ENCODE peak calls at places on chromosomes 2 and 18, in five cellular contexts. N, M, Y, H and E are unnamed samples.

GRCh38 chr2:204828191-204828590 is 282.9 kb downstream of the PARD3B start:
- DNase-seq in H (no peak), N (no peak), M (no peak), Y (no peak), E (no peak)

GRCh38 chr2:227576110-227576509 is 22.6 kb upstream of the SCYGR2 start:
- DNase-seq in M (no peak), Y (no peak), H (no peak), N (no peak), E (peak)

GRCh38 chr2:9234680-9235387 is 28.2 kb downstream of the ASAP2 start:
- DNase-seq in M (peak), N (no peak), Y (peak), H (peak), E (peak)

GRCh38 chr2:140580799-140581198 is 1550.0 kb downstream of the LRP1B start:
- DNase-seq in Y (no peak), N (no peak), H (peak), M (no peak), E (peak)

GRCh38 chr2:43424262-43425207 is 171.3 kb downstream of the THADA start:
- DNase-seq in H (peak), Y (peak), N (no peak), M (no peak), E (no peak)

GRCh38 chr2:234814366-234814765 is 137.5 kb upstream of the SH3BP4 start:
- DNase-seq in M (no peak), N (no peak), Y (no peak), H (no peak), E (no peak)

GRCh38 chr18:23373564-23373963 is 79.5 kb upstream of the RIOK3 start:
- DNase-seq in M (no peak), H (no peak), Y (no peak), N (no peak), E (no peak)

GRCh38 chr18:79151191-79151590 is 82.0 kb downstream of the ATP9B start:
- DNase-seq in M (no peak), N (no peak), H (no peak), Y (no peak), E (no peak)

GRCh38 chr2:55047677-55048299 is 2.5 kb downstream of the RTN4 start:
- DNase-seq in Y (peak), M (peak), H (peak), N (no peak), E (peak)

GRCh38 chr2:55010149-55010591 is 40.1 kb downstream of the RTN4 start:
- DNase-seq in H (peak), Y (no peak), N (peak), M (no peak), E (peak)

GRCh38 chr2:45170976-45171514 is 161.8 kb upstream of the SIX2 start:
- DNase-seq in Y (no peak), M (no peak), N (no peak), H (peak), E (peak)

GRCh38 chr2:27407798-27408491 is 1.4 kb downstream of the PPM1G start:
- DNase-seq in Y (peak), M (peak), H (peak), N (no peak), E (peak)

GRCh38 chr2:25479761-25480160 is 138.0 kb upstream of the DNMT3A start:
- DNase-seq in H (no peak), M (no peak), N (no peak), Y (no peak), E (no peak)

GRCh38 chr2:57802243-57802642 is 244.4 kb upstream of the VRK2 start:
- DNase-seq in M (no peak), Y (no peak), H (no peak), N (no peak), E (no peak)

GRCh38 chr18:46426311-46427047 is 230.5 kb downstream of the LOXHD1 start:
- DNase-seq in M (no peak), H (no peak), Y (no peak), N (no peak), E (no peak)

GRCh38 chr2:172329404-172330059 is 97.9 kb upstream of the ITGA6 start:
- DNase-seq in N (no peak), Y (no peak), H (no peak), M (no peak), E (no peak)

GRCh38 chr18:44626807-44627206 is 53.9 kb upstream of the SETBP1 start:
- DNase-seq in Y (no peak), N (no peak), M (peak), H (no peak), E (peak)

GRCh38 chr2:98123286-98123685 is 36.3 kb downstream of the VWA3B start:
- DNase-seq in Y (peak), H (peak), N (no peak), M (no peak), E (no peak)

GRCh38 chr2:95372845-95373244 is 29.7 kb upstream of the FAHD2A start:
- DNase-seq in H (no peak), N (no peak), M (no peak), Y (no peak), E (no peak)

GRCh38 chr2:66929632-66930385 is 467.3 kb upstream of the ETAA1 start:
- DNase-seq in Y (no peak), M (peak), H (peak), N (no peak), E (peak)

GRCh38 chr2:19860022-19860421 is 41.8 kb downstream of the TTC32 start:
- DNase-seq in M (no peak), Y (no peak), H (no peak), N (no peak), E (no peak)

GRCh38 chr18:50183556-50183955 is 11.4 kb downstream of the MYO5B start:
- DNase-seq in M (peak), Y (no peak), N (no peak), H (peak), E (peak)

GRCh38 chr2:160916300-160916699 is 243.9 kb upstream of the TANK start:
- DNase-seq in N (no peak), M (peak), Y (no peak), H (no peak), E (no peak)

GRCh38 chr18:13801260-13801601 is 22.7 kb upstream of the MC5R start:
- DNase-seq in N (no peak), M (no peak), H (no peak), Y (no peak), E (no peak)